ENCODE peak calls at places on chromosome 16, in five cellular contexts. V is K562, O is breast epithelium, T is prostate gland, A is stomach. W is an unnamed sample.

GRCh38 chr16:23694707-23695373 is 16.2 kb downstream of the PLK1 start:
- DNase-seq in T (no peak), A (no peak), V (no peak), O (no peak), W (no peak)

GRCh38 chr16:31079342-31079944 is 5.2 kb downstream of the ZNF646 start:
- DNase-seq in A (no peak), O (no peak), T (no peak), V (no peak), W (no peak)

GRCh38 chr16:55370762-55371482 is 46.9 kb downstream of the IRX6 start:
- DNase-seq in V (no peak), A (peak), O (peak), T (peak), W (peak)

GRCh38 chr16:51359141-51359960 is 208.3 kb upstream of the SALL1 start:
- DNase-seq in V (no peak), A (no peak), T (no peak), O (no peak), W (peak)

GRCh38 chr16:34802848-34803599 is 1343.6 kb downstream of the TP53TG3F start:
- DNase-seq in O (no peak), T (no peak), V (no peak), A (no peak), W (no peak)

GRCh38 chr16:70652322-70652721 is 6.0 kb downstream of the IL34 start:
- DNase-seq in O (no peak), T (no peak), V (no peak), A (no peak), W (no peak)

GRCh38 chr16:3375680-3376079 is 20.0 kb downstream of the OR2C1 start:
- DNase-seq in O (no peak), T (no peak), A (no peak), V (no peak), W (no peak)

GRCh38 chr16:72877374-72878028 is 170.4 kb downstream of the ZFHX3 start:
- DNase-seq in T (no peak), V (no peak), O (no peak), A (no peak), W (no peak)

GRCh38 chr16:77223184-77223583 is 24.0 kb downstream of the SYCE1L start:
- DNase-seq in V (peak), O (no peak), T (no peak), A (no peak), W (no peak)

GRCh38 chr16:86515420-86515779 is 5.1 kb downstream of the FOXF1 start:
- DNase-seq in A (no peak), V (no peak), O (no peak), T (no peak), W (peak)

GRCh38 chr16:34050787-34051320 is 591.4 kb downstream of the TP53TG3F start:
- DNase-seq in T (no peak), A (no peak), V (no peak), O (no peak), W (peak)

GRCh38 chr16:85662036-85662812 is 26.5 kb downstream of the GINS2 start:
- DNase-seq in O (no peak), A (no peak), T (no peak), V (no peak), W (peak)

GRCh38 chr16:47424846-47425245 is 36.0 kb downstream of the ITFG1 start:
- DNase-seq in V (no peak), O (no peak), A (no peak), T (no peak), W (no peak)

GRCh38 chr16:252366-253337 is 18.0 kb downstream of the FAM234A start:
- DNase-seq in A (no peak), O (no peak), V (peak), T (no peak), W (no peak)
- H3K4me3 ChIP-seq in A (peak), O (no peak), V (no peak), T (no peak), W (no peak)

DNA sequence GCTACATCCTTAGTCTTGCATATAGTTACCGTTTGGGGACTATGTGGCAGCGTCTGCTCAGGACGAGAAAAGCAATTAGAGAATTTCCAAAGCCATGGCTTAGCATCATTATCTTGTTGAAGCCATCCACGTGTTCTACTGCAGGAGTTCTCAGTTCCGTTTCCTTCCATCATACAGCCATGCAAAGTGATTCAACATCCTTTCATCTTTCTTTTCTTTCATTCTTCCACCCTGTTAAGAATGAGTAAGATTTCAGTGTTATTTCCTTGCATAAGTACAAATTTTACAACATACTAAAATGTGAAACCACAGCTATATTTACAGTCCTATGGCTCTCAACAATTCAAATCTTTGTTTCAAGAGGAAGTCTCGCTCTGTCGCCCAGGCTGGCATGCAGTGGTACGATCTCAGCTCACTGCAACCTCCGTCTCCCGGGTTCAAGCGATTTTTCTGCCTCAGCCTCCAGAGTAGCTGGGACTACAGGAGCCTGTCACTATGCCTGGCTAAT is 3.8 kb downstream of the MARF1 start:
- DNase-seq in O (no peak), T (no peak), A (no peak), V (no peak), W (no peak)
- TF ChIP-seq POLR2AphosphoS5 in O (no peak), T (no peak), A (no peak), V (no peak), W (no peak)

DNA sequence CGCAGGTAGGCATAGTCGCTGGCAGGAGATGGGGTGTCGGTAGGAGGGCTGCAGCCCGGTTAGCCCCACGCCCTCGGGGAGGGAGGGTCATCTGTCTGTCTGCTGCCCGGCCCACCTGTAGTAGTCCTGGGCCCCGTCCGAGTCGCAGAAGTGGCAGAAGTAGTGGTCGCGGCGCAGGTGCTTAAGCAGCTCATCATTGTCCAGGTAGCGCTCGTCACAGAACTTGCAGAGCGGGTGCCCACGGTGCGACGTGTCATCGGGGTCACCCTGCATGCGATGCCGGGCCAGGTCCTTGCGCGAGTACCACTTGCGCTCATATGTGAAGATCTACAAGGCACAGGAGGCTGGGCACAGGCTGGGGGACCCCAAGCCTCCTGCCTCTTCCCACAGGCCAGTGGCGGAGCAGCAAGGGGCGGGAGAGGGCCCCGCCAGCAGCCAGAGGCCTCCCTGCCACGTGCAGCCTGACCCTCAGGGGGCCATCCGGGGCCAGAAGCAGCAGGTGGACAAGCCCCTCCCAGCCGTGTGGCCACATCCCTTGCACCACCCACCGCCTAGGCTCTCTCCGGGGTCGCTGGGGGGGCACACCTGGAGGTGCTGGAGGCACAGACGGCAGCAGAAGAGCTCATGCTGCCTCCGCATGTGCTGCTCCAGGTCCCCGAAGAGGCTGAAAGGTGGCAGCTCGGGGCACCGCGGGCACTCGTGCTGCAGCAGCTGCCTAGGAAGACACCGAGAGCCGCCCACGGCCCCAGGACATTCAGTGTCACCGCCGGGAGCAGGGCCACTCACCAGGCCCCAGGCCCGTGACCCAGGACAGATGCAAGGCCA is 7.0 kb downstream of the ZNF598 start:
- DNase-seq in V (no peak), A (no peak), T (no peak), O (no peak), W (no peak)
- TF ChIP-seq POLR2A in V (no peak), A (no peak), T (no peak), O (no peak), W (no peak)

DNA sequence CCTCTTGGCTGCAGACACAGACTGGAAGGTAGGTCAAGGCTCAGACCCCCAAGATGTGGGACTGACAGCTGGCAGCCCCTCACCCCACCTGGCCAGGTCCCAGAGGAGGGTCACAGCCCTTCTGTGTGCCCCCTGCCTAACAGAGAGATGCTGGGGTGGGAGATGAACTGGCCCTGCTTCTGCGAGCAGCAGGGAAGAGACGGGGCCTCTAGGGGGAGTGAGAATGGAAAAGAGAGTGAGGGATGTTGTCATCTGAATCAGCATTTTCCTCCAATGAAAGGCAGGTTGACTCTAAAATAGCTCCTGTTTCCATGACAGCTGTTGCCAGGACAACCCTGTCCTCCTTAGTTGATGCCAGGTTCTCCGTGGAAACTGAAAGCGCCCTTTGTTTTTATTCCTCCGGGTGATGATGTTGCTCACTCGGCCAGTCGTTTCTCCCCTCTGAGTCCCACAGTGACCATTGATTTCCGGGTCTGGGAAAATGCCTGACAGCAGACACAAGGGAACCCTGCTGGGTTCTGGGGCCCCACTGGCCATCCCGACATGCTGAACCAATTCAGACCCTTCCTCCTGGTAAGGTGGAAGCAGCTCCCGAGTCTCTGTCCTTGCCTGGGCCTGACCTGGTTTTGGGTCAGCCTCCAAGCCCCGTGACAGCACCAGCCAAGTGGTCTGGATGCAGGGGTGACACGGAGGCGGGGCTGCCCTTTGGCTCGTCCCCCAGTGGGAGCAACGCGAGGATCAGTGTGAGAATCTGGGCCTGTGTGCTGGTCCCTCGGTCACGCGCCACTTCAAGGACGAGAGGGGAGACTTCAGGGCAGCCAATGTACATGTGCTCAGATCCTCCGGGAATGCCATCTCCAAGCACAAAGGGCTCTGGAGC is 4.7 kb upstream of the NDRG4 start:
- DNase-seq in V (peak), A (peak), O (peak), T (no peak), W (peak)
- H3K4me3 ChIP-seq in V (no peak), A (no peak), O (no peak), T (no peak), W (no peak)

DNA sequence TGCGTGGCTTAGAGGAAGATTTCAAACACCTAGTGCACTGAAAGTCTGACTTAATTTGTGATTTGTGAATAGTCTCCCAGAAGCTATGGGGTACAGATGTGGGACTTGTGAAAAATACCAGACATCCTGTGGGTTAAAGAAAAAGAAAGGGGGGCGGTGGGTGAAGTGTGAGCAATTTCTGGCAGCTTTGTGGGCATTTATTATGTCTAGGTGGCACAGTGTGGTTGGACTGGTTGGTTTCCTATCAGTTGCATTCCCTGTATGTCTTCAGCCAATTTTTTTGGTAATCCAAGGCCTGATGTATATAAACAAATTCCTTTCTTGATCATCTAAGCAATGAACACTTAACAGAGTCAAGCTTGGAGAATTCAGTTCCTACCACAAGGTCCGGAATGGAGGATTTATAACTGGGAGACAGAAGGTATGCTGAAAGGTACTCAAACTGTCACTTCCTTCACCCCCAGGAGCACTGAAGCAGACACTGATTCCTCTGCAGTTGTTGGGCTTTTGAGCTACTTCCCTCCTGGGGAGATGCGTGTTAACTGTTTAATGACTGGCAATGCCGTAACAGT is 211.6 kb downstream of the WWOX start:
- DNase-seq in T (no peak), A (no peak), V (no peak), O (no peak), W (no peak)
- TF ChIP-seq POLR2AphosphoS5 in T (no peak), A (no peak), V (no peak), O (no peak), W (no peak)

DNA sequence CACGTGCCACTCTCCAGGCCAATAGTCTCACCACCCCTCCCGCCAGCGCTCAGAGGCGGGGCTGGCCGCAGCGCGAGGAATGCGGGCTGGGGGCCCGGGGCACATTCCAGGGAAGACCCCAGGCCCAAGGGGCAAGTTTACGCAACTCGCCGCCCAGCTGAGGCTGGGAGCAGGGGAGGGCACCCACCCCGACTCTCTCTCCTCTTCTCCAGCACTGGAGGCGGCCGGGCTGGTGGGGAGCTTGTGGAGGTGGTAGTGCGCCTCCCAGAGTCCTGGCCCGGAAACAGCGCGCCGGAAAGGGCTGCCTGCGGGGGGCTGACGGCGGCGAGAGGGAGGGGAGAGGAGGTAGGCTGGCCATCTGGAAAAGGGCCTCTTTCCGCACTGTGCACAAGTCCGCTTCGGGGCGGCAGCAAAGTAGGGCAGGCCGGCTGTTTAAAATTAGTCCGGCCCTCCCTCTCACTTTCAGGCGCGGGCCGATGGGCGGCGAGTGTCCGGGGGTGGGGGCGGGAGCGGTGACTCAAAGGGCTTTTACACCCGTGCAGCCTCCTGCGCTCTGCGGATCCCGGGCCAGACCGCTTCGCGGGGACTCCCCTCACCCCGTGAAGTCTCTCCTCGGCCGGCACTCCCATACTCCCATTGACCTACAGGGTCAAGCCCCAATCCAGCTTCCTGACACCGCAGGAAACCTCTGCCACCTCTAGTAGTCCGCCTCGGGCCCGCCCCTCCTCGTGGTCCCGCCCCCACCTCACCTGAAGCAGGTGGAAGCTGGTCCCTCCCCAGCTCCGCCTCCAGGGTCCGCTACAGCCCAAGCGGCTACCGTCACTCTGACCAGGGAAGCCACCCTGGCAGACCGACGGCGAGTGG is 968 bp downstream of the FHOD1 start:
- DNase-seq in O (peak), V (peak), A (peak), T (peak), W (peak)
- TF ChIP-seq POLR2A in O (peak), V (peak), A (no peak), T (peak), W (peak)

GRCh38 chr16:68470461-68471150 is 22.3 kb upstream of the SMPD3 start:
- DNase-seq in O (no peak), A (no peak), V (no peak), T (no peak), W (no peak)
- H3K4me3 ChIP-seq in O (peak), A (peak), V (no peak), T (no peak), W (no peak)